ENCODE peak calls at places on chromosome 14, in nine cellular contexts. L is HCT116; T is aorta; I is Panc1; K is activated CD4-positive, alpha-beta T cell treated with anti-CD3 and anti-CD28 coated beads for 36 hours; N is heart left ventricle; G is T-helper 17 cell; E is right lobe of liver; M is IMR-90. W is an unnamed sample.

GRCh38 chr14:100106260-100106659 is 41.0 kb downstream of the EVL start:
- ATAC-seq in G (peak; percentile 75), K (peak; percentile 57), N (no peak), L (no peak), I (no peak), M (no peak), T (no peak), E (no peak), W (no peak)

GRCh38 chr14:51460051-51460450 is 191.7 kb upstream of the FRMD6 start:
- ATAC-seq in N (no peak), I (no peak), M (no peak), E (no peak), T (no peak), L (no peak), K (no peak), G (no peak), W (no peak)

GRCh38 chr14:65790185-65790815 is 377.8 kb downstream of the FUT8 start:
- ATAC-seq in M (no peak), L (no peak), I (no peak), N (no peak), K (no peak), E (no peak), T (no peak), G (no peak), W (no peak)

GRCh38 chr14:74501135-74501614 is 7.6 kb downstream of the ISCA2 start:
- ATAC-seq in T (peak; percentile 60), N (peak; percentile 65), K (no peak), G (no peak), L (peak; percentile 79), E (peak; percentile 62), I (peak; percentile 55), M (peak; percentile 79), W (peak; percentile 81)

GRCh38 chr14:77648520-77649200 is 32.2 kb upstream of the SPTLC2 start:
- ATAC-seq in K (no peak), L (no peak), E (no peak), M (no peak), N (no peak), G (no peak), T (no peak), I (no peak), W (no peak)

GRCh38 chr14:21352587-21352986 is 31.2 kb downstream of the SUPT16H start:
- ATAC-seq in E (peak; percentile 54), M (no peak), I (no peak), N (peak; percentile 45), G (peak; percentile 57), L (no peak), K (no peak), T (no peak), W (no peak)

GRCh38 chr14:94157195-94157594 is 16.9 kb upstream of the PPP4R4 start:
- ATAC-seq in G (no peak), I (no peak), N (peak; percentile 85), M (no peak), E (no peak), T (no peak), K (peak; percentile 60), L (no peak), W (no peak)

GRCh38 chr14:91946313-91947195 is 940 bp downstream of the FBLN5 start:
- ATAC-seq in M (no peak), E (no peak), G (no peak), T (peak; percentile 5), L (no peak), K (no peak), I (no peak), N (peak; percentile 38), W (peak; percentile 8)